ENCODE peak calls at places on chromosomes 5 and 9, in five cellular contexts. One of them, this sample, is unnamed.

GRCh38 chr5:73393606-73394489 is 54.7 kb downstream of the FOXD1 start:
- DNase-seq in fibroblast of mammary gland: no peak
- DNase-seq in foreskin fibroblast: no peak
- DNase-seq in IMR-90: no peak
- DNase-seq in fibroblast of pulmonary artery: no peak
- DNase-seq in this sample: no peak

GRCh38 chr5:126628102-126628501 is 27.4 kb downstream of the PHAX start:
- DNase-seq in IMR-90: no peak
- DNase-seq in fibroblast of mammary gland: no peak
- DNase-seq in fibroblast of pulmonary artery: no peak
- DNase-seq in foreskin fibroblast: no peak
- DNase-seq in this sample: no peak

GRCh38 chr5:37886207-37886905 is 46.5 kb upstream of the GDNF start:
- DNase-seq in fibroblast of pulmonary artery: no peak
- DNase-seq in foreskin fibroblast: peak; percentile 31
- DNase-seq in IMR-90: no peak
- DNase-seq in fibroblast of mammary gland: no peak
- DNase-seq in this sample: no peak

GRCh38 chr5:16932401-16932800 is 3.7 kb downstream of the MYO10 start:
- DNase-seq in fibroblast of pulmonary artery: no peak
- DNase-seq in IMR-90: no peak
- DNase-seq in foreskin fibroblast: no peak
- DNase-seq in fibroblast of mammary gland: no peak
- DNase-seq in this sample: no peak

GRCh38 chr5:107698286-107698685 is 27.5 kb upstream of the EFNA5 start:
- DNase-seq in foreskin fibroblast: peak; percentile 77
- DNase-seq in fibroblast of pulmonary artery: peak; percentile 8
- DNase-seq in fibroblast of mammary gland: peak; percentile 61
- DNase-seq in IMR-90: peak; percentile 34
- DNase-seq in this sample: peak; percentile 66

GRCh38 chr5:159655757-159656409 is 260.4 kb upstream of the ADRA1B start:
- DNase-seq in foreskin fibroblast: no peak
- DNase-seq in fibroblast of mammary gland: no peak
- DNase-seq in fibroblast of pulmonary artery: no peak
- DNase-seq in IMR-90: no peak
- DNase-seq in this sample: no peak

GRCh38 chr5:56640763-56641406 is 174.5 kb upstream of the MAP3K1 start:
- DNase-seq in fibroblast of pulmonary artery: no peak
- DNase-seq in IMR-90: no peak
- DNase-seq in fibroblast of mammary gland: no peak
- DNase-seq in foreskin fibroblast: no peak
- DNase-seq in this sample: peak; percentile 20

GRCh38 chr5:68251804-68252648 is 36.5 kb downstream of the PIK3R1 start:
- DNase-seq in fibroblast of mammary gland: peak; percentile 95
- DNase-seq in IMR-90: peak; percentile 50
- DNase-seq in fibroblast of pulmonary artery: peak; percentile 86
- DNase-seq in foreskin fibroblast: peak; percentile 86
- DNase-seq in this sample: peak; percentile 69

GRCh38 chr5:168908207-168908606 is 329.0 kb upstream of the PANK3 start:
- DNase-seq in fibroblast of mammary gland: peak; percentile 52
- DNase-seq in fibroblast of pulmonary artery: peak; percentile 57
- DNase-seq in foreskin fibroblast: peak; percentile 66
- DNase-seq in IMR-90: no peak
- DNase-seq in this sample: peak; percentile 20

GRCh38 chr5:27494845-27495244 is 456.5 kb upstream of the CDH9 start:
- DNase-seq in fibroblast of mammary gland: peak; percentile 45
- DNase-seq in fibroblast of pulmonary artery: no peak
- DNase-seq in foreskin fibroblast: no peak
- DNase-seq in IMR-90: no peak
- DNase-seq in this sample: peak; percentile 91

GRCh38 chr5:178394074-178394473 is 161.5 kb upstream of the PHYKPL start:
- DNase-seq in IMR-90: no peak
- DNase-seq in foreskin fibroblast: no peak
- DNase-seq in fibroblast of mammary gland: no peak
- DNase-seq in fibroblast of pulmonary artery: no peak
- DNase-seq in this sample: peak; percentile 10

GRCh38 chr5:73945505-73945904 is 319.5 kb downstream of the ARHGEF28 start:
- DNase-seq in fibroblast of pulmonary artery: no peak
- DNase-seq in IMR-90: no peak
- DNase-seq in foreskin fibroblast: no peak
- DNase-seq in fibroblast of mammary gland: no peak
- DNase-seq in this sample: no peak

GRCh38 chr5:88675758-88676636 is 207.0 kb downstream of the MEF2C start:
- DNase-seq in fibroblast of pulmonary artery: peak; percentile 54
- DNase-seq in foreskin fibroblast: peak; percentile 71
- DNase-seq in fibroblast of mammary gland: peak; percentile 54
- DNase-seq in IMR-90: peak; percentile 58
- DNase-seq in this sample: no peak

GRCh38 chr9:76866689-76867088 is 39.2 kb downstream of the PRUNE2 start:
- DNase-seq in fibroblast of mammary gland: peak; percentile 96
- DNase-seq in foreskin fibroblast: peak; percentile 96
- DNase-seq in fibroblast of pulmonary artery: peak; percentile 80
- DNase-seq in IMR-90: peak; percentile 95
- DNase-seq in this sample: peak; percentile 83

GRCh38 chr5:180358179-180358578 is 5.0 kb upstream of the GFPT2 start:
- DNase-seq in IMR-90: no peak
- DNase-seq in fibroblast of pulmonary artery: no peak
- DNase-seq in fibroblast of mammary gland: no peak
- DNase-seq in foreskin fibroblast: no peak
- DNase-seq in this sample: no peak

GRCh38 chr5:66989286-66989685 is 207.3 kb downstream of the CD180 start:
- DNase-seq in fibroblast of mammary gland: no peak
- DNase-seq in IMR-90: peak; percentile 51
- DNase-seq in fibroblast of pulmonary artery: no peak
- DNase-seq in foreskin fibroblast: no peak
- DNase-seq in this sample: peak; percentile 68

GRCh38 chr5:23352437-23352836 is 155.0 kb upstream of the PRDM9 start:
- DNase-seq in fibroblast of pulmonary artery: peak; percentile 56
- DNase-seq in fibroblast of mammary gland: peak; percentile 15
- DNase-seq in foreskin fibroblast: no peak
- DNase-seq in IMR-90: no peak
- DNase-seq in this sample: peak; percentile 4

GRCh38 chr5:108801776-108802175 is 54.1 kb downstream of the FER start:
- DNase-seq in foreskin fibroblast: peak; percentile 92
- DNase-seq in fibroblast of pulmonary artery: peak; percentile 95
- DNase-seq in fibroblast of mammary gland: peak; percentile 94
- DNase-seq in IMR-90: peak; percentile 97
- DNase-seq in this sample: peak; percentile 94
- H3K4me3 ChIP-seq in foreskin fibroblast: no peak overlapping the region
- H3K4me3 ChIP-seq in fibroblast of pulmonary artery: no peak overlapping the region
- H3K4me3 ChIP-seq in fibroblast of mammary gland: no peak overlapping the region
- H3K4me3 ChIP-seq in IMR-90: no peak overlapping the region
- H3K4me3 ChIP-seq in this sample: no peak overlapping the region

DNA sequence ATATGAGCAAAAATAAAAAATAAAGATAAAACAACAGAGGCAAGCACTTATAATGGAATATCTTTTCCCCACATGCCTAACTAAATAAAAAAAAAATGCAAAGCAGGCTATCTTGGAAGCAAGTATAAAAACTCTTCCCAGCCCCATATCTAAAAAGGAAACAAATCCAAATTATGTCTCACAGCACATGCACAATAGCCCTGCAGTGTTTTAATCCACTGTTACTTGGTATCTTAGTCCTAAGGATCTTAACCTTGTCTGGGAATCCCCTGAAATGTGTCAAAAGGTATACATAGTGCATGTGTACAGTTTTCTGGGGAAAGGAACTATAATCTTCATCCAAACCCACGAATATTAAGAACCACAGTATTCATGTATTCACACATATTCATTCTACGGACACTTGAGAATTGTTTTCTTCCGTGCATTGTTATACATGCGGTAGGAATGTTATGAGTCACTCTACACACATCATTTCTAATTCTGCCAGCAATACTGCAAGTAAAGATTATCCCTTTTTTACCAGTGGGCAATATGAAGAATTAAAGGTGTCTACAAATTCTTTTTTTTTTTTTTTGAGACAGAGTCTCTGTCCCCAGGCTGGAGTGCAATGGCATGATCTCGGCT is 47.8 kb upstream of the SNX2 start:
- DNase-seq in fibroblast of pulmonary artery: peak; percentile 87
- DNase-seq in IMR-90: peak; percentile 77
- DNase-seq in foreskin fibroblast: peak; percentile 82
- DNase-seq in fibroblast of mammary gland: peak; percentile 57
- DNase-seq in this sample: peak; percentile 93
- H3K4me3 ChIP-seq in fibroblast of pulmonary artery: peak overlapping the region; percentile 39
- H3K4me3 ChIP-seq in IMR-90: no peak overlapping the region
- H3K4me3 ChIP-seq in foreskin fibroblast: no peak overlapping the region
- H3K4me3 ChIP-seq in fibroblast of mammary gland: no peak overlapping the region
- H3K4me3 ChIP-seq in this sample: no peak overlapping the region

DNA sequence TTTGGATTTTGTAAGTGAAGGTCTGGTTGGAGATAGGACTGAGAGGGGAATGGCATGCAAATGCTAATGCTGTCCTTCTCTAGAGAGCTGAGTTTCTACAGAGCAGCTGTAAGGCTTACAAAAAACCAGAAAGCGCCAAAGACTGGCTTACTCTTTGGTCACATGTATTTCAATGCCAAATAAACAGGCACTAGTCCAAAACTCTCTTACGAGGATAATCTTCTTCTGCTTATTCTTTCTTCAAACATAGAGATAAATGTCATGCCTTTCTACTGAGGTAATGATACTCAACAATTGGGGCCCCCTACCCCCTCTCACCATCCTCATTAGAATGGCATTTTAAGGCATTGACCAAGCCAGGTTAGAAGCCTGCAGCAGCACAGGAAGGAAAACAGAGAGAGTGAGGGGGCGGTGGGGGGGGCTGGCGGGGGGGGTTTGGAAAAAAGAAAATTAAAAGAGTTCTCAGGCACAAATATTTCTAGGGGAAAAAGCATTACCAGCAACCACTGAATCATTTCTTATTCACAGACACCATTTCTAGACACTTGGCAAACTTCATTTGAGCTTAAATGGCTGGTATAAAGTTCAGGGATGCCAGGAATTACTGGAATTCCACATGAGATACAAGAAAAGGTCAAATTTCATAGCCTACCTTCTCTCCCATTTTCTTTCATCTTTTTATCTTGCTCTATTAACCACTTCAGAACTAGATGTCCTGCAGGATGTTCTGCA is 34.0 kb downstream of the PUM3 start:
- DNase-seq in fibroblast of mammary gland: peak; percentile 74
- DNase-seq in IMR-90: peak; percentile 99
- DNase-seq in fibroblast of pulmonary artery: peak; percentile 96
- DNase-seq in foreskin fibroblast: peak; percentile 75
- DNase-seq in this sample: peak; percentile 23
- H3K4me3 ChIP-seq in fibroblast of mammary gland: no peak overlapping the region
- H3K4me3 ChIP-seq in IMR-90: no peak overlapping the region
- H3K4me3 ChIP-seq in fibroblast of pulmonary artery: no peak overlapping the region
- H3K4me3 ChIP-seq in foreskin fibroblast: no peak overlapping the region
- H3K4me3 ChIP-seq in this sample: no peak overlapping the region

DNA sequence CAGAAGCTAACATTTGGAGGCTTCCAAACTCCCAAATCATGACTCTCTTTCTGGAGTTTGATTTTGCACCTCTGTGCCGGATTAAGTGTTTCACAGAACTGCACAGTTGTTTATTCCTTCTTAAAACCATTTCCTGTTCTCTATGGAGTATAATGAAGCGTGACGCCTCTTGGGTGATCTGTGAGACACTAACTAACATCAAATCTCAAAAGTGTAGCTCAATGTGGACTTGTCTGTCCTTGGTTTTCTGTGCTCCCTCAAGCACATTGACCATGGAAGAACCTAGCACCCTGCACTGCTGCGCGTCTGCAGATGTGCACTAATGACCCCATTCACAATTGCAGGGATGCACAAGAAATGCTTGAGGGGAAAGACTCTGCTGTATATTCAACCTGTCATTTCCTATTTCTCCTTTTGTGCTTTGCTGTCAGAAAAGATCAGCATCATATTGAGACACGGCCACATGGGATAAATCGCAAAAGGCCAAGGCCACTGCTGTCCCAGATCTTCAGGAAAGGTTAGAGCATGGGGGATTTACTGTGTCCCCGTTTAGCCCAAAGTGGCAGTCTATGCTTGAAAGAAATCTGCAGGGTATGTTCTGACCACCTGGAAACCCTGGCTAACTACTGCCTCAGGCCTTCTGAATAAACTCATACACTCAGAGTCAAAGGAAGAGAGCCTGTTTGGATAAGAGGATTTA is 109.7 kb downstream of the BAAT start:
- DNase-seq in IMR-90: no peak
- DNase-seq in fibroblast of mammary gland: no peak
- DNase-seq in fibroblast of pulmonary artery: no peak
- DNase-seq in foreskin fibroblast: no peak
- DNase-seq in this sample: no peak
- H3K4me3 ChIP-seq in IMR-90: no peak overlapping the region
- H3K4me3 ChIP-seq in fibroblast of mammary gland: no peak overlapping the region
- H3K4me3 ChIP-seq in fibroblast of pulmonary artery: no peak overlapping the region
- H3K4me3 ChIP-seq in foreskin fibroblast: no peak overlapping the region
- H3K4me3 ChIP-seq in this sample: no peak overlapping the region

DNA sequence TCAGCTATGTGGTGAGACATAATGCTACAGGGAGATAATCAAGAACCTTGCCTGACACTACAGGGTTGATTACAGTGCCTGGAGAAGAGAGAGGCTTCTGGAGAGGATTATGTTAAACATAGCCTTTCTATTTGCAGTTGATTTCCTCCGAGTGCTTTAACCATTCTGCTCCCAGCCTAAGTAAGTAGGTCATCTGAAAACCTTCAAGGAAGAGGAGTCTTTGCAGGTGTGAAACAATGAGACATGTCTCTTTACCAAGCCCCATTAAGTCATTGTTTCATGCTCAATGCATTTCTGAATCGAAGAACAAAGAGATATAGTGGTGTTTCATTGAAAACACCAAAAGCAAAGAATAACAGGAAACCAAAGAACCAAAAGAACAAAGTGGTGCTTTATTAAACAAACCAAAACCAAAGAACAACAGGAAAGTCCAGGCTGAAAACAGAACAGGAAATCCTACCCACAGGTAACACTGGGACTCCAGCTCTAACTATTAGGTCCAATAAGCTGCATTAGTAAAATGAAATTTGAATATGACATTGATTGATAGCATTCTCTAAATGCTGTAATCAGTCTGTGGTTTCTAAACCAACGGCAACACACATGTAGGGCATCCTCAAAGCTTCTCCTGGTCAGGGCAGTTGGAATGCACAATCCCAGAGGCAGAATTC is 113.3 kb upstream of the SPATA31D4 start:
- DNase-seq in fibroblast of pulmonary artery: no peak
- DNase-seq in foreskin fibroblast: no peak
- DNase-seq in fibroblast of mammary gland: no peak
- DNase-seq in IMR-90: no peak
- DNase-seq in this sample: no peak
- H3K4me3 ChIP-seq in fibroblast of pulmonary artery: no peak overlapping the region
- H3K4me3 ChIP-seq in foreskin fibroblast: no peak overlapping the region
- H3K4me3 ChIP-seq in fibroblast of mammary gland: no peak overlapping the region
- H3K4me3 ChIP-seq in IMR-90: no peak overlapping the region
- H3K4me3 ChIP-seq in this sample: no peak overlapping the region

GRCh38 chr5:170597876-170598275 is 94.1 kb downstream of the KCNIP1 start:
- DNase-seq in foreskin fibroblast: no peak
- DNase-seq in IMR-90: no peak
- DNase-seq in fibroblast of mammary gland: peak; percentile 34
- DNase-seq in fibroblast of pulmonary artery: peak; percentile 15
- DNase-seq in this sample: no peak
- H3K4me3 ChIP-seq in foreskin fibroblast: no peak overlapping the region
- H3K4me3 ChIP-seq in IMR-90: no peak overlapping the region
- H3K4me3 ChIP-seq in fibroblast of mammary gland: no peak overlapping the region
- H3K4me3 ChIP-seq in fibroblast of pulmonary artery: no peak overlapping the region
- H3K4me3 ChIP-seq in this sample: no peak overlapping the region

GRCh38 chr5:131533844-131534243 is 101.2 kb downstream of the RAPGEF6 start:
- DNase-seq in fibroblast of mammary gland: peak; percentile 3
- DNase-seq in foreskin fibroblast: no peak
- DNase-seq in fibroblast of pulmonary artery: no peak
- DNase-seq in IMR-90: no peak
- DNase-seq in this sample: no peak
- H3K4me3 ChIP-seq in fibroblast of mammary gland: no peak overlapping the region
- H3K4me3 ChIP-seq in foreskin fibroblast: no peak overlapping the region
- H3K4me3 ChIP-seq in fibroblast of pulmonary artery: no peak overlapping the region
- H3K4me3 ChIP-seq in IMR-90: no peak overlapping the region
- H3K4me3 ChIP-seq in this sample: no peak overlapping the region